ENCODE peak calls at places on chromosomes 16 and 17, in six cellular contexts. One of them, this sample, is unnamed.
A peak's percentile ranks its signal among the peaks of the same experiment; 100 is the strongest.

GRCh38 chr16:54080524-54081008 is 206.0 kb downstream of the IRX3 start:
- DNase-seq in tibial artery: no peak
- DNase-seq in A549: peak; percentile 31
- DNase-seq in fibroblast of pulmonary artery: peak; percentile 92
- DNase-seq in WERI-Rb-1: no peak
- DNase-seq in transverse colon: no peak
- DNase-seq in this sample: no peak

GRCh38 chr16:60419859-60420258 is 1616.4 kb downstream of the CDH8 start:
- DNase-seq in tibial artery: no peak
- DNase-seq in A549: no peak
- DNase-seq in fibroblast of pulmonary artery: no peak
- DNase-seq in WERI-Rb-1: no peak
- DNase-seq in transverse colon: no peak
- DNase-seq in this sample: no peak

GRCh38 chr16:7990864-7991263 is 599.4 kb downstream of the TMEM114 start:
- DNase-seq in tibial artery: no peak
- DNase-seq in A549: no peak
- DNase-seq in fibroblast of pulmonary artery: no peak
- DNase-seq in WERI-Rb-1: no peak
- DNase-seq in transverse colon: no peak
- DNase-seq in this sample: no peak

GRCh38 chr17:12282056-12282455 is 261.4 kb downstream of the MAP2K4 start:
- DNase-seq in tibial artery: no peak
- DNase-seq in A549: peak; percentile 8
- DNase-seq in fibroblast of pulmonary artery: peak; percentile 4
- DNase-seq in WERI-Rb-1: no peak
- DNase-seq in transverse colon: no peak
- DNase-seq in this sample: no peak

GRCh38 chr17:78383725-78384471 is 5.4 kb downstream of the PGS1 start:
- DNase-seq in tibial artery: peak; percentile 94
- DNase-seq in A549: no peak
- DNase-seq in fibroblast of pulmonary artery: peak; percentile 99
- DNase-seq in WERI-Rb-1: no peak
- DNase-seq in transverse colon: peak; percentile 67
- DNase-seq in this sample: peak; percentile 86

GRCh38 chr16:4213721-4214120 is 28.2 kb downstream of the SRL start:
- DNase-seq in tibial artery: no peak
- DNase-seq in A549: no peak
- DNase-seq in fibroblast of pulmonary artery: peak; percentile 6
- DNase-seq in WERI-Rb-1: no peak
- DNase-seq in transverse colon: peak; percentile 60
- DNase-seq in this sample: no peak

GRCh38 chr16:56332464-56333079 is 92.8 kb downstream of the AMFR start:
- DNase-seq in tibial artery: peak; percentile 45
- DNase-seq in A549: peak; percentile 79
- DNase-seq in fibroblast of pulmonary artery: peak; percentile 57
- DNase-seq in WERI-Rb-1: peak; percentile 87
- DNase-seq in transverse colon: peak; percentile 67
- DNase-seq in this sample: peak; percentile 46

GRCh38 chr17:46184696-46185095 is 8.5 kb downstream of the KANSL1 start:
- DNase-seq in tibial artery: no peak
- DNase-seq in A549: no peak
- DNase-seq in fibroblast of pulmonary artery: no peak
- DNase-seq in WERI-Rb-1: no peak
- DNase-seq in transverse colon: no peak
- DNase-seq in this sample: no peak

GRCh38 chr16:55552621-55553020 is 13.9 kb upstream of the CAPNS2 start:
- DNase-seq in tibial artery: no peak
- DNase-seq in A549: no peak
- DNase-seq in fibroblast of pulmonary artery: peak; percentile 80
- DNase-seq in WERI-Rb-1: no peak
- DNase-seq in transverse colon: no peak
- DNase-seq in this sample: no peak

GRCh38 chr17:39678340-39679116 is 9.3 kb downstream of the PGAP3 start:
- DNase-seq in tibial artery: no peak
- DNase-seq in A549: no peak
- DNase-seq in fibroblast of pulmonary artery: no peak
- DNase-seq in WERI-Rb-1: no peak
- DNase-seq in transverse colon: peak; percentile 91
- DNase-seq in this sample: no peak

GRCh38 chr16:11229906-11230305 is 26.1 kb downstream of the SOCS1 start:
- DNase-seq in tibial artery: no peak
- DNase-seq in A549: no peak
- DNase-seq in fibroblast of pulmonary artery: no peak
- DNase-seq in WERI-Rb-1: no peak
- DNase-seq in transverse colon: peak; percentile 43
- DNase-seq in this sample: peak; percentile 51

GRCh38 chr16:59591480-59591879 is 857.4 kb upstream of the GOT2 start:
- DNase-seq in tibial artery: no peak
- DNase-seq in A549: no peak
- DNase-seq in fibroblast of pulmonary artery: peak; percentile 8
- DNase-seq in WERI-Rb-1: no peak
- DNase-seq in transverse colon: no peak
- DNase-seq in this sample: no peak

GRCh38 chr16:5551909-5552308 is 454.3 kb upstream of the EEF2KMT start:
- DNase-seq in tibial artery: no peak
- DNase-seq in A549: no peak
- DNase-seq in fibroblast of pulmonary artery: no peak
- DNase-seq in WERI-Rb-1: no peak
- DNase-seq in transverse colon: no peak
- DNase-seq in this sample: no peak

GRCh38 chr17:74196541-74197310 is 6.8 kb upstream of the RPL38 start:
- DNase-seq in tibial artery: no peak
- DNase-seq in A549: no peak
- DNase-seq in fibroblast of pulmonary artery: no peak
- DNase-seq in WERI-Rb-1: no peak
- DNase-seq in transverse colon: no peak
- DNase-seq in this sample: no peak

GRCh38 chr16:13436641-13437423 is 483.1 kb upstream of the ERCC4 start:
- DNase-seq in tibial artery: no peak
- DNase-seq in A549: no peak
- DNase-seq in fibroblast of pulmonary artery: no peak
- DNase-seq in WERI-Rb-1: no peak
- DNase-seq in transverse colon: no peak
- DNase-seq in this sample: no peak

GRCh38 chr17:38709104-38709820 is 4.2 kb downstream of the MLLT6 start:
- DNase-seq in tibial artery: no peak
- DNase-seq in A549: no peak
- DNase-seq in fibroblast of pulmonary artery: no peak
- DNase-seq in WERI-Rb-1: no peak
- DNase-seq in transverse colon: no peak
- DNase-seq in this sample: no peak

GRCh38 chr16:870856-871561 is 70.5 kb upstream of the GNG13 start:
- DNase-seq in tibial artery: no peak
- DNase-seq in A549: no peak
- DNase-seq in fibroblast of pulmonary artery: no peak
- DNase-seq in WERI-Rb-1: no peak
- DNase-seq in transverse colon: peak; percentile 19
- DNase-seq in this sample: no peak

GRCh38 chr16:85069171-85069570 is 41.6 kb downstream of the KIAA0513 start:
- DNase-seq in tibial artery: no peak
- DNase-seq in A549: no peak
- DNase-seq in fibroblast of pulmonary artery: no peak
- DNase-seq in WERI-Rb-1: no peak
- DNase-seq in transverse colon: no peak
- DNase-seq in this sample: no peak

GRCh38 chr17:32870969-32871368 is 6.0 kb downstream of the MYO1D start:
- DNase-seq in tibial artery: peak; percentile 66
- DNase-seq in A549: no peak
- DNase-seq in fibroblast of pulmonary artery: no peak
- DNase-seq in WERI-Rb-1: no peak
- DNase-seq in transverse colon: no peak
- DNase-seq in this sample: no peak

GRCh38 chr16:74650966-74651567 is 15.6 kb downstream of the RFWD3 start:
- DNase-seq in tibial artery: no peak
- DNase-seq in A549: peak; percentile 29
- DNase-seq in fibroblast of pulmonary artery: peak; percentile 26
- DNase-seq in WERI-Rb-1: no peak
- DNase-seq in transverse colon: no peak
- DNase-seq in this sample: no peak

GRCh38 chr16:81227780-81228179 is 10.7 kb upstream of the BCO1 start:
- DNase-seq in tibial artery: no peak
- DNase-seq in A549: no peak
- DNase-seq in fibroblast of pulmonary artery: no peak
- DNase-seq in WERI-Rb-1: no peak
- DNase-seq in transverse colon: no peak
- DNase-seq in this sample: no peak
- H3K4me3 ChIP-seq in tibial artery: no peak overlapping the region
- H3K4me3 ChIP-seq in A549: no peak overlapping the region
- H3K4me3 ChIP-seq in fibroblast of pulmonary artery: no peak overlapping the region
- H3K4me3 ChIP-seq in WERI-Rb-1: no peak overlapping the region
- H3K4me3 ChIP-seq in transverse colon: no peak overlapping the region
- H3K4me3 ChIP-seq in this sample: no peak overlapping the region

DNA sequence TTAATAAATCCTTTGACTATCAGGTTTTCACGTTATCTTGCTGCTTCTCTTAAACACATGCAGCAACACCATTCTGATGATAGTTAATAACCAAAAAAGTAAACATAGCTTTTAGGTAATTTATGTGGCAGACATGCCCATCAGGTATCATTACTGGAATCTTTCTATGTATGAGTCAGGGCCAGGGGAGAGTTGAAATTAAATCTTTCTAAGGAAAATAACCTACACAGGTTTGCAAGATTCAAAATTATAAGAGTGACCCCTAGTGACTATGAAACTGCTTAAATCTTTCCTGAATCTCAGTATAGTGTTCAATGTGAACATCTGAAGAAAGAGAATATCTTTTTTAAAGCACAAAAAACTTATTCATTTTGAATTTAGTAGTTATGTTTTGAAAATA is 666.6 kb downstream of the CDH11 start:
- DNase-seq in tibial artery: no peak
- DNase-seq in A549: no peak
- DNase-seq in fibroblast of pulmonary artery: peak; percentile 61
- DNase-seq in WERI-Rb-1: no peak
- DNase-seq in transverse colon: no peak
- DNase-seq in this sample: no peak
- TF ChIP-seq CTCF in tibial artery: peak; percentile 9
- TF ChIP-seq CTCF in A549: no peak
- TF ChIP-seq CTCF in fibroblast of pulmonary artery: peak; percentile 43
- TF ChIP-seq CTCF in WERI-Rb-1: no peak
- TF ChIP-seq CTCF in transverse colon: no peak
- TF ChIP-seq CTCF in this sample: no peak

GRCh38 chr17:63634163-63634562 is 11.9 kb downstream of the MAP3K3 start:
- DNase-seq in tibial artery: peak; percentile 23
- DNase-seq in A549: no peak
- DNase-seq in fibroblast of pulmonary artery: peak; percentile 55
- DNase-seq in WERI-Rb-1: no peak
- DNase-seq in transverse colon: no peak
- DNase-seq in this sample: no peak
- H3K4me3 ChIP-seq in tibial artery: no peak overlapping the region
- H3K4me3 ChIP-seq in A549: no peak overlapping the region
- H3K4me3 ChIP-seq in fibroblast of pulmonary artery: no peak overlapping the region
- H3K4me3 ChIP-seq in WERI-Rb-1: no peak overlapping the region
- H3K4me3 ChIP-seq in transverse colon: no peak overlapping the region
- H3K4me3 ChIP-seq in this sample: no peak overlapping the region

DNA sequence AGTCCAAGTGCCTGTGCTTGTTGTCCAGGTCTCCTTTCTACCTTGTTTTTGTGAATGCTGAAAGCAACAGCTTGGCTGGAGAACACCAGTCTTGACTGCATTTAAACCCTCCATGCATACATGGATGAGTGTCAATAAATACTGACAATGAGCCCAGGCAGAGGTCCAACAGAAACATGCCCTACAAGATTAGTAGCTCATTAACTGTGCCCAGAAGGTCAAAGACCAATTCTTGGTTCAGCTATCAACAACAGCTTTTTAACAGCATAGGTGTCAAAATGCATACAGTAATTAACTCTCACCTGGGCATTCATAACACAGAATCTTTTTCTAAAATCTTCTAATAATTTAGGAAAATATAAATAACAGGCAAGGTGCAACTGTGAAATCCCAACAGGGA is 63.2 kb downstream of the N4BP1 start:
- DNase-seq in tibial artery: no peak
- DNase-seq in A549: no peak
- DNase-seq in fibroblast of pulmonary artery: no peak
- DNase-seq in WERI-Rb-1: no peak
- DNase-seq in transverse colon: peak; percentile 63
- DNase-seq in this sample: no peak
- TF ChIP-seq CTCF in tibial artery: no peak
- TF ChIP-seq CTCF in A549: no peak
- TF ChIP-seq CTCF in fibroblast of pulmonary artery: no peak
- TF ChIP-seq CTCF in WERI-Rb-1: no peak
- TF ChIP-seq CTCF in transverse colon: no peak
- TF ChIP-seq CTCF in this sample: no peak

DNA sequence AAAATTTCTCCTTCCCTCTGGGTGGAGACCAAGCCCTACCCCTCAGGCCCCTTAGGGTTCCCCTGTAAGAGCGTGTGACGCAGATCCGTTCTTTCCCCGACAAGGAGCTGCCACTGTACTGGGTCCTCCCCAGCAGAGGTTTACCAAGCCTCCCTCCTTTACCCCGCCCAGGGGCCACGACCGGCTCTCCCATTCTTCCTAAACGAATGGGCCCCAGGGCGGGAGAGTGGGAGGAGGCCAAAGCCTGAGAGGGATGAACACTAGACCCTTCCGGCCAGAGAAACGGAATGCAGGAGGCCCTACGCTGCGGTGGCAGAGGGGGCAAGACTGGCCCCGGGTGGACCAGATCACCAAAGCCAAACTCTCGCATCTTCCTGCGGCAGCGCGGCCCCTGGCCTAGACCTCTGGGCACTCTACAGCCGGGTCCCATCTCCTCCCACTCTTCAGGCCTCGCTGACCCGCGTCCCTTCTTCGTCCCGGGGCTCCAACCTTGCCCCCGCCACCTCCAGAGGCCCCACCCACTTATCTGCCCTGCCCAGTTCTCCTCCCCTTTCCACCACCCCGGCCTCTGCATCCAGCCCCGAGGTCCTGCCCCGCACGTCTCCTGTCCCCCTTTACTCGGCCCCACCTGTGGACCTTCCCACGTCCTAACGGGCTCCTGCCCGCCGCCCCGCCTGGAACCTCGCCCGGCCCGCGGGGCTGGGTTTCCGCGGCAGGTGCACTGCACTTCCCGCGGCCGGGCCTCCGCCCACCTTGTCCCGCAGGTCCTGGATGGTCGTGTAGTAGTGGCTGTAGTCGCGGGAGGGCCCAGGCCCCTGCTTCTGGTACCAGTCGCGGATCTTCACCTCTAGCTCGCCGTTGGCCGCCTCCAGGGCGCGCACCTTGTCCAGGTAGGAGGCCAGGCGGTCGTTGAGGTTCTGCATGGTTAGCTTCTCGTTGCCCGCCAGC is 758 bp downstream of the KRT19 start:
- DNase-seq in tibial artery: no peak
- DNase-seq in A549: no peak
- DNase-seq in fibroblast of pulmonary artery: no peak
- DNase-seq in WERI-Rb-1: no peak
- DNase-seq in transverse colon: peak; percentile 68
- DNase-seq in this sample: peak; percentile 70
- H3K4me3 ChIP-seq in tibial artery: peak overlapping the region; percentile 46
- H3K4me3 ChIP-seq in A549: peak overlapping the region; percentile 49
- H3K4me3 ChIP-seq in fibroblast of pulmonary artery: peak overlapping the region; percentile 34
- H3K4me3 ChIP-seq in WERI-Rb-1: no peak overlapping the region
- H3K4me3 ChIP-seq in transverse colon: peak overlapping the region; percentile 35
- H3K4me3 ChIP-seq in this sample: peak overlapping the region; percentile 33

GRCh38 chr17:31416503-31416923 is 25.0 kb downstream of the RAB11FIP4 start:
- DNase-seq in tibial artery: no peak
- DNase-seq in A549: no peak
- DNase-seq in fibroblast of pulmonary artery: no peak
- DNase-seq in WERI-Rb-1: no peak
- DNase-seq in transverse colon: no peak
- DNase-seq in this sample: no peak
- TF ChIP-seq CTCF in tibial artery: no peak
- TF ChIP-seq CTCF in A549: no peak
- TF ChIP-seq CTCF in fibroblast of pulmonary artery: no peak
- TF ChIP-seq CTCF in WERI-Rb-1: no peak
- TF ChIP-seq CTCF in transverse colon: no peak
- TF ChIP-seq CTCF in this sample: no peak

This sample was measured in lung.